ENCODE peak calls at places on chromosomes 4 and X, in four cellular contexts. B is K562, S is SK-N-SH, Y is H1. P is an unnamed sample.

GRCh38 chr4:17058506-17058905 is 160.1 kb upstream of the LDB2 start:
- DNase-seq in B (no peak), S (no peak), Y (no peak), P (no peak)

GRCh38 chr4:7067147-7067522 is 729 bp downstream of the GRPEL1 start:
- DNase-seq in B (peak), S (no peak), Y (no peak), P (no peak)

GRCh38 chr4:173530326-173531062 is 465 bp upstream of the HAND2 start:
- DNase-seq in B (no peak), S (peak), Y (no peak), P (no peak)

GRCh38 chrX:38151426-38151825 is 69.2 kb downstream of the SRPX start:
- DNase-seq in B (no peak), S (no peak), Y (no peak), P (no peak)

GRCh38 chr4:43690121-43690520 is 758.5 kb downstream of the KCTD8 start:
- DNase-seq in B (no peak), S (no peak), Y (no peak), P (no peak)

GRCh38 chr4:138645289-138645688 is 370.3 kb upstream of the NOCT start:
- DNase-seq in B (no peak), S (no peak), Y (no peak), P (no peak)

GRCh38 chrX:23788521-23788920 is 5.5 kb downstream of the SAT1 start:
- DNase-seq in B (no peak), S (no peak), Y (no peak), P (no peak)

GRCh38 chrX:51860679-51861078 is 32.7 kb upstream of the MAGED1 start:
- DNase-seq in B (peak), S (peak), Y (no peak), P (peak)

GRCh38 chr4:5124876-5125275 is 73.6 kb downstream of the STK32B start:
- DNase-seq in B (no peak), S (no peak), Y (no peak), P (no peak)

GRCh38 chr4:12928751-12929150 is 555.4 kb downstream of the RAB28 start:
- DNase-seq in B (no peak), S (no peak), Y (no peak), P (no peak)

GRCh38 chrX:147565239-147565638 is 346.5 kb upstream of the FMR1 start:
- DNase-seq in B (no peak), S (no peak), Y (no peak), P (no peak)

GRCh38 chr4:148574502-148574901 is 132.3 kb upstream of the NR3C2 start:
- DNase-seq in B (no peak), S (no peak), Y (no peak), P (no peak)

GRCh38 chr4:111269439-111269838 is 646.6 kb upstream of the PITX2 start:
- DNase-seq in B (no peak), S (no peak), Y (no peak), P (no peak)

GRCh38 chr4:111268769-111269414 is 646.0 kb upstream of the PITX2 start:
- DNase-seq in B (no peak), S (no peak), Y (no peak), P (no peak)

GRCh38 chr4:111274060-111274459 is 651.2 kb upstream of the PITX2 start:
- DNase-seq in B (no peak), S (no peak), Y (no peak), P (no peak)

GRCh38 chr4:111274486-111274885 is 651.6 kb upstream of the PITX2 start:
- DNase-seq in B (no peak), S (no peak), Y (no peak), P (no peak)
- TF ChIP-seq TEAD4 in B (no peak), S (no peak), Y (no peak), P (no peak)

GRCh38 chr4:54585321-54586000 is 72.3 kb upstream of the KIT start:
- DNase-seq in B (peak), S (no peak), Y (no peak), P (no peak)
- TF ChIP-seq TEAD4 in B (peak), S (no peak), Y (no peak), P (no peak)

GRCh38 chr4:169397762-169398161 is 127.0 kb upstream of the SH3RF1 start:
- DNase-seq in B (no peak), S (no peak), Y (no peak), P (no peak)
- TF ChIP-seq TEAD4 in B (no peak), S (no peak), Y (no peak), P (no peak)

DNA sequence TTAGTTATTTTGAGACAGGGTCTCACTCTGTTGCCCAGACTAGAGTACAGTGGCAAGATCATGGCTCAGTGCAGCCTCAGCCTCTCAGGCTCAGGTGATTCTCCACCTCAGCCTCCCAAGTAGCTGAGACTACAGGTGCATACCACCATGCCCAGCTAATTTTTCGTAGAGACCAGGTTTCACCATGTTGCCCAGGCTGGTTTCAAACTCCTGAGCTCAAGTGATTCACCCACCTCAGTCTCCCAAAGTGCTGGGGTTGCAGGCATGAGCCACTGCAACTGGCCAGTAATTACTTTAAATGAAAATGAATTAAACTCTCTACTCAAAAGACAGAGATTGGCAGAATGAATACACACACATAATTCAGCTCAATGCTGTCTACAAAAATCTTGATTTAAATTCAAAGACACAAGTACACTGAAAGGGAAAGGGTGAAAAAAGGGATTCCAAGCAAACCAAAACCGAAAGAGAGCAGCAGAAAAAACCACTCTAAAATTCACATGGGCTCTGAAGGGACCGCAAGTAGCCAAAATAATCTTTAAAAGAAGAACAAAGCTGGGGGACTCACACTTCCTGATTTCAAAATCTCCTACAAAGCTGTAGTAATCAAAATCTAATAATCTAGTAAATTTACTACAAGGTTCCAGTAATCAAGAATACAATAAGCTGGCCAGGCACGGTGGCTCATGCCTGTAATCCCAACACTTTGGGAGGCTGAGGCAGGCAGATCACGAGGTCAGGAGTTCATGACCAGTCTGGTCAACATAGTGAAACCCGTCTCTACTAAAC is 11.8 kb upstream of the SPON2 start:
- DNase-seq in B (no peak), S (no peak), Y (no peak), P (no peak)
- TF ChIP-seq TEAD4 in B (no peak), S (no peak), Y (no peak), P (no peak)

DNA sequence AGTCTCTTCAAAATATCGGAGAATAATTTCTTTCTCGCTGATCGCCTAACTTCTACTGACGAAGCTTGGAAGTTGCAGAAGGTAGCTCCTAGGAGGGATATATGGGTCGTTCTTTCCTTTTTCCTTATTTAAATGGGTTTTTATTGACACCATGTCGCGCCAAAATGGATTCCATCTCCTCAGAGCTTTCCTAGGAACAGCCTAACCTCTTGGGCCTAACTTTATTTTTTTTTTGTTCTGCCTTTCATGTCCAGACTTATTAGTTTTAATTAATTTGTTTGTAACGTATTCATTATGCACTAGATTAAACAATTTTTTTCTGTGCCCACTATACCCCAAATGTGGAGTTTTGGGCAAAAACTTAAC is 359.4 kb upstream of the ZCCHC13 start:
- DNase-seq in B (no peak), S (no peak), Y (no peak), P (no peak)
- TF ChIP-seq TEAD4 in B (no peak), S (no peak), Y (no peak), P (no peak)

GRCh38 chr4:140158234-140159030 is 4.4 kb upstream of the MAML3 start:
- DNase-seq in B (no peak), S (peak), Y (no peak), P (no peak)
- TF ChIP-seq TEAD4 in B (no peak), S (no peak), Y (no peak), P (no peak)

P was measured in WTC11.